ENCODE peak calls at places on chromosomes 12 and 14, in seven cellular contexts. One of them, this sample, is unnamed.

GRCh38 chr14:69963966-69964365 is 84.8 kb downstream of the SMOC1 start:
- DNase-seq in hepatocyte: no peak
- DNase-seq in GM23248: no peak
- DNase-seq in neural progenitor cell: no peak
- DNase-seq in K562: no peak
- DNase-seq in fibroblast of lung: no peak
- DNase-seq in PC-3: no peak
- DNase-seq in this sample: no peak

GRCh38 chr12:69056743-69057515 is 124.0 kb upstream of the CPM start:
- DNase-seq in neural progenitor cell: no peak
- DNase-seq in hepatocyte: no peak
- DNase-seq in PC-3: no peak
- DNase-seq in K562: no peak
- DNase-seq in GM23248: peak
- DNase-seq in fibroblast of lung: peak
- DNase-seq in this sample: no peak

GRCh38 chr14:95603415-95603814 is 68.6 kb downstream of the GLRX5 start:
- DNase-seq in GM23248: no peak
- DNase-seq in neural progenitor cell: no peak
- DNase-seq in PC-3: no peak
- DNase-seq in hepatocyte: no peak
- DNase-seq in K562: no peak
- DNase-seq in fibroblast of lung: no peak
- DNase-seq in this sample: no peak

GRCh38 chr12:6330192-6330591 is 11.7 kb downstream of the TNFRSF1A start:
- DNase-seq in K562: no peak
- DNase-seq in GM23248: no peak
- DNase-seq in fibroblast of lung: no peak
- DNase-seq in hepatocyte: no peak
- DNase-seq in neural progenitor cell: no peak
- DNase-seq in PC-3: no peak
- DNase-seq in this sample: no peak

GRCh38 chr12:127489055-127489454 is 777.9 kb upstream of the TMEM132C start:
- DNase-seq in neural progenitor cell: no peak
- DNase-seq in K562: no peak
- DNase-seq in hepatocyte: peak
- DNase-seq in fibroblast of lung: no peak
- DNase-seq in PC-3: no peak
- DNase-seq in GM23248: no peak
- DNase-seq in this sample: no peak

GRCh38 chr12:14167005-14167628 is 185.7 kb upstream of the GRIN2B start:
- DNase-seq in hepatocyte: peak
- DNase-seq in K562: peak
- DNase-seq in PC-3: peak
- DNase-seq in GM23248: peak
- DNase-seq in fibroblast of lung: peak
- DNase-seq in neural progenitor cell: peak
- DNase-seq in this sample: peak

GRCh38 chr12:27566159-27566558 is 42.2 kb downstream of the PPFIBP1 start:
- DNase-seq in hepatocyte: no peak
- DNase-seq in neural progenitor cell: no peak
- DNase-seq in GM23248: no peak
- DNase-seq in PC-3: peak
- DNase-seq in K562: no peak
- DNase-seq in fibroblast of lung: peak
- DNase-seq in this sample: no peak

GRCh38 chr12:46494424-46494823 is 121.9 kb upstream of the SLC38A2 start:
- DNase-seq in hepatocyte: no peak
- DNase-seq in fibroblast of lung: peak
- DNase-seq in K562: no peak
- DNase-seq in neural progenitor cell: no peak
- DNase-seq in PC-3: peak
- DNase-seq in GM23248: peak
- DNase-seq in this sample: no peak

GRCh38 chr12:1662761-1663439 is 28.0 kb upstream of the ADIPOR2 start:
- DNase-seq in hepatocyte: peak
- DNase-seq in fibroblast of lung: peak
- DNase-seq in K562: peak
- DNase-seq in GM23248: peak
- DNase-seq in PC-3: no peak
- DNase-seq in neural progenitor cell: peak
- DNase-seq in this sample: no peak

GRCh38 chr12:19517583-19517982 is 78.3 kb downstream of the AEBP2 start:
- DNase-seq in GM23248: peak
- DNase-seq in PC-3: no peak
- DNase-seq in K562: no peak
- DNase-seq in hepatocyte: no peak
- DNase-seq in fibroblast of lung: peak
- DNase-seq in neural progenitor cell: no peak
- DNase-seq in this sample: no peak

GRCh38 chr14:76761198-76761848 is at the start of gene VASH1:
- DNase-seq in PC-3: peak
- DNase-seq in GM23248: peak
- DNase-seq in neural progenitor cell: peak
- DNase-seq in fibroblast of lung: peak
- DNase-seq in hepatocyte: peak
- DNase-seq in K562: peak
- DNase-seq in this sample: peak

GRCh38 chr12:42446761-42447160 is 120.8 kb downstream of the PPHLN1 start:
- DNase-seq in neural progenitor cell: peak
- DNase-seq in fibroblast of lung: no peak
- DNase-seq in K562: no peak
- DNase-seq in PC-3: no peak
- DNase-seq in hepatocyte: no peak
- DNase-seq in GM23248: no peak
- DNase-seq in this sample: no peak

GRCh38 chr12:122862872-122863701 is 27.8 kb downstream of the HIP1R start:
- DNase-seq in hepatocyte: peak
- DNase-seq in neural progenitor cell: no peak
- DNase-seq in K562: no peak
- DNase-seq in PC-3: peak
- DNase-seq in GM23248: no peak
- DNase-seq in fibroblast of lung: no peak
- DNase-seq in this sample: no peak

GRCh38 chr14:76950043-76951020 is 78.2 kb downstream of the IRF2BPL start:
- DNase-seq in hepatocyte: no peak
- DNase-seq in GM23248: peak
- DNase-seq in neural progenitor cell: no peak
- DNase-seq in PC-3: peak
- DNase-seq in K562: no peak
- DNase-seq in fibroblast of lung: peak
- DNase-seq in this sample: no peak

GRCh38 chr14:31251028-31251958 is 43.7 kb upstream of the HECTD1 start:
- DNase-seq in GM23248: no peak
- DNase-seq in neural progenitor cell: no peak
- DNase-seq in hepatocyte: no peak
- DNase-seq in fibroblast of lung: no peak
- DNase-seq in K562: no peak
- DNase-seq in PC-3: no peak
- DNase-seq in this sample: no peak

GRCh38 chr14:54208751-54209150 is 188.1 kb upstream of the CDKN3 start:
- DNase-seq in K562: no peak
- DNase-seq in GM23248: no peak
- DNase-seq in hepatocyte: no peak
- DNase-seq in neural progenitor cell: no peak
- DNase-seq in PC-3: no peak
- DNase-seq in fibroblast of lung: no peak
- DNase-seq in this sample: no peak

GRCh38 chr12:45989857-45990467 is 412 bp downstream of the SCAF11 start:
- DNase-seq in hepatocyte: peak
- DNase-seq in neural progenitor cell: peak
- DNase-seq in K562: peak
- DNase-seq in PC-3: peak
- DNase-seq in GM23248: peak
- DNase-seq in fibroblast of lung: peak
- DNase-seq in this sample: peak

GRCh38 chr12:75390899-75391538 is at the start of gene GLIPR1L2:
- DNase-seq in hepatocyte: peak
- DNase-seq in fibroblast of lung: peak
- DNase-seq in GM23248: peak
- DNase-seq in neural progenitor cell: peak
- DNase-seq in PC-3: peak
- DNase-seq in K562: peak
- DNase-seq in this sample: peak

GRCh38 chr12:75389061-75389460 is 1.8 kb upstream of the GLIPR1L2 start:
- DNase-seq in GM23248: peak
- DNase-seq in fibroblast of lung: no peak
- DNase-seq in hepatocyte: no peak
- DNase-seq in PC-3: peak
- DNase-seq in neural progenitor cell: no peak
- DNase-seq in K562: no peak
- DNase-seq in this sample: peak

GRCh38 chr12:75389706-75390105 is 1.2 kb upstream of the GLIPR1L2 start:
- DNase-seq in GM23248: peak
- DNase-seq in PC-3: no peak
- DNase-seq in K562: no peak
- DNase-seq in hepatocyte: no peak
- DNase-seq in neural progenitor cell: no peak
- DNase-seq in fibroblast of lung: peak
- DNase-seq in this sample: no peak

DNA sequence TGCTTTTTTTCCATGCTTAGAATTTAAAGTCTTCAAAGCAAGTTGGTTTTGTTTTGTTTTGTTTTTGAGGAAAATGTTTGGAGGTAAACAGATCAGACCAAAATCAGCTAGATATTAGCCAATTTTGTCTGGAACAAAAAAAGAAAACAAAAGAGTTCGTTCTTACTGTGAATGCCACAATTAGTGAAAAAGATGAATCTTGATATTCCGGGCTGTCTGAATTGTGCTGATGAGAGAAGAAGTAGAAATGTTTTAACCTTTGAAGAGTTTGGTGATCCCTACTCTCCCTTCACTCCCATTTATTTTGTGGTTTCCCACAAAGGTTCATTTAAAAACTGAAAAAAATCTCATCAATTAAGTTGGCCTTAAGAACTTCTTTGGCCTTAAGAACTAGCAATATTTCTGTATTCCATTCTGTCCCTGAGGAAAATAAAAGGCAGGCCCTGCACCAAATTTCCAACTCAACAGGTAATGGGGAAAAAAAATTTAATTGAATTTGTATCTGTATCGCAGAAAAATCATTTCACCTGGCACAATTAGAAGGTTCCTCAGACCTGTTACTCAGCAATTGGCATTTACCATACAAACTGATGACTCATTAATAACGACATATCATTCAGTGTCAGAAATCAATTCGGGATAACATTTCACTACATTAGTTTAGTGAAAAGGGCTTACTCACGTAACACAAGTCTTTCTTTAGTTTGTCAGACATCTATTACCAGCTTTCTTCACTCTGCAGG is 562 bp upstream of the GLIPR1L2 start:
- DNase-seq in GM23248: peak
- DNase-seq in K562: no peak
- DNase-seq in neural progenitor cell: no peak
- DNase-seq in hepatocyte: no peak
- DNase-seq in PC-3: no peak
- DNase-seq in fibroblast of lung: no peak
- DNase-seq in this sample: no peak
- H3K27ac ChIP-seq in GM23248: peak
- H3K27ac ChIP-seq in K562: no peak
- H3K27ac ChIP-seq in neural progenitor cell: no peak
- H3K27ac ChIP-seq in hepatocyte: peak
- H3K27ac ChIP-seq in PC-3: peak
- H3K27ac ChIP-seq in fibroblast of lung: peak
- H3K27ac ChIP-seq in this sample: peak

DNA sequence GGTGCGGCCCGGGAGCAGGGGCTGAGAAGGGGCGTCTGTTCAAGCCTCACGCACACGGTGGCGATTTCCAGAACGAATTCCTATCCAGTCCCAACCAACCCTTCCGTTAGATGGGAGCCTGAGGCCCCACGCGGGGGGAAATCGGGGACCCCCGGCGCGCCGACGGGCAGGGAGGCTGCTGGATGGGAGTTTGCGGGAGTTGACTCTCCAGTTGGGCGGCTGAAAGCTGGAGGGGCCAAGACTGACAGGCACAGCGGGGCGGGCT is 9.8 kb downstream of the EXOC3L4 start:
- DNase-seq in GM23248: no peak
- DNase-seq in K562: no peak
- DNase-seq in neural progenitor cell: no peak
- DNase-seq in hepatocyte: no peak
- DNase-seq in fibroblast of lung: no peak
- DNase-seq in PC-3: no peak
- DNase-seq in this sample: no peak
- TF ChIP-seq EZH2 in GM23248: no peak
- TF ChIP-seq EZH2 in K562: no peak
- TF ChIP-seq EZH2 in neural progenitor cell: peak
- TF ChIP-seq EZH2 in hepatocyte: no peak
- TF ChIP-seq EZH2 in fibroblast of lung: peak
- TF ChIP-seq EZH2 in PC-3: no peak
- TF ChIP-seq EZH2 in this sample: peak

GRCh38 chr12:116291218-116291617 is 13.7 kb upstream of the MED13L start:
- DNase-seq in GM23248: no peak
- DNase-seq in PC-3: no peak
- DNase-seq in fibroblast of lung: no peak
- DNase-seq in hepatocyte: no peak
- DNase-seq in neural progenitor cell: no peak
- DNase-seq in K562: no peak
- DNase-seq in this sample: no peak

GRCh38 chr12:116284401-116284800 is 6.9 kb upstream of the MED13L start:
- DNase-seq in hepatocyte: no peak
- DNase-seq in neural progenitor cell: no peak
- DNase-seq in fibroblast of lung: peak
- DNase-seq in K562: no peak
- DNase-seq in PC-3: no peak
- DNase-seq in GM23248: no peak
- DNase-seq in this sample: no peak

GRCh38 chr12:116287850-116288301 is 10.4 kb upstream of the MED13L start:
- DNase-seq in GM23248: no peak
- DNase-seq in K562: no peak
- DNase-seq in fibroblast of lung: peak
- DNase-seq in hepatocyte: no peak
- DNase-seq in neural progenitor cell: no peak
- DNase-seq in PC-3: peak
- DNase-seq in this sample: no peak

GRCh38 chr12:116293687-116294463 is 16.4 kb upstream of the MED13L start:
- DNase-seq in hepatocyte: no peak
- DNase-seq in GM23248: no peak
- DNase-seq in neural progenitor cell: no peak
- DNase-seq in fibroblast of lung: no peak
- DNase-seq in K562: no peak
- DNase-seq in PC-3: no peak
- DNase-seq in this sample: no peak

DNA sequence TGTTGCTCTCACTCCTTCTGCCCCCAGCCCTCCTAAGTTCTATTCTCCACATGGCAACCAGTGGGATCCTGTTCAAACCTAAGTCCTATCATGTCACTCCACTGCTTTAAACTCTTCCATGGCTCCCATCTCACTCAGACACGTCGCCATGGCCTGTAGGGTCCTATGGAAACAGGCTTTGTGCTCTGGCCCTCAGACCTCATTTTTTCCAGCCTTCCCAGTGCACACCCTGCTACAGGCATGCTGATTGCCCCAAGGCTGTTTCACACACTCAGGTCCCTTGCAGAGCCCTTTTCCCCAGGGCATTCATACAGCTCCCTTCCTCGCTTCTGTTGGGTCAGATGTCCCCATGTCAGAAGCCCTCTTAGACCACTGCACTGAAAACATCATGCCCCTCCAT is 11.2 kb upstream of the MED13L start:
- DNase-seq in GM23248: no peak
- DNase-seq in K562: no peak
- DNase-seq in PC-3: no peak
- DNase-seq in fibroblast of lung: no peak
- DNase-seq in hepatocyte: no peak
- DNase-seq in neural progenitor cell: no peak
- DNase-seq in this sample: no peak
- H2AFZ ChIP-seq in GM23248: no peak
- H2AFZ ChIP-seq in K562: no peak
- H2AFZ ChIP-seq in PC-3: no peak
- H2AFZ ChIP-seq in fibroblast of lung: no peak
- H2AFZ ChIP-seq in hepatocyte: no peak
- H2AFZ ChIP-seq in neural progenitor cell: no peak
- H2AFZ ChIP-seq in this sample: no peak

GRCh38 chr12:102848832-102849231 is 68.2 kb downstream of the PAH start:
- DNase-seq in hepatocyte: no peak
- DNase-seq in GM23248: no peak
- DNase-seq in K562: no peak
- DNase-seq in fibroblast of lung: no peak
- DNase-seq in neural progenitor cell: no peak
- DNase-seq in PC-3: no peak
- DNase-seq in this sample: no peak
- H3K27ac ChIP-seq in hepatocyte: no peak
- H3K27ac ChIP-seq in GM23248: no peak
- H3K27ac ChIP-seq in K562: no peak
- H3K27ac ChIP-seq in fibroblast of lung: no peak
- H3K27ac ChIP-seq in neural progenitor cell: no peak
- H3K27ac ChIP-seq in PC-3: no peak
- H3K27ac ChIP-seq in this sample: no peak

This sample was measured in mammary epithelial cell.